ENCODE peak calls at places on chromosomes 3 and 15, in four cellular contexts. R is stromal cell of bone marrow; W is GM23248; K is stimulated activated CD8-positive, alpha-beta memory T cell treated with anti-CD3 and anti-CD28 coated beads, Interleukin-4, amount 100 ng/mL, for 24 hours. S is an unnamed sample.

GRCh38 chr3:22189616-22190015 is 438.6 kb upstream of the ZNF385D start:
- DNase-seq in K (no peak), R (no peak), W (no peak), S (no peak)

GRCh38 chr3:17054944-17055343 is 170.2 kb downstream of the PLCL2 start:
- DNase-seq in W (no peak), K (no peak), R (no peak), S (no peak)

GRCh38 chr15:63655683-63656372 is 58.6 kb downstream of the FBXL22 start:
- DNase-seq in R (no peak), K (no peak), W (no peak), S (no peak)

GRCh38 chr3:197997936-197998335 is 37.9 kb downstream of the LMLN start:
- DNase-seq in R (no peak), K (no peak), W (no peak), S (no peak)

GRCh38 chr15:89783861-89784685 is 7.9 kb downstream of the MESP2 start:
- DNase-seq in W (no peak), K (no peak), R (no peak), S (no peak)

GRCh38 chr3:99330281-99330680 is 308.1 kb upstream of the COL8A1 start:
- DNase-seq in K (no peak), R (no peak), W (peak), S (no peak)

GRCh38 chr3:188874576-188874975 is 297.2 kb upstream of the TPRG1 start:
- DNase-seq in K (no peak), R (no peak), W (no peak), S (no peak)

GRCh38 chr3:18556503-18556902 is 131.4 kb upstream of the SATB1 start:
- DNase-seq in R (no peak), K (peak), W (peak), S (no peak)

GRCh38 chr3:190481779-190482178 is 32.1 kb upstream of the TMEM207 start:
- DNase-seq in W (peak), K (no peak), R (peak), S (no peak)

GRCh38 chr3:46677096-46677702 is 16.3 kb downstream of the ALS2CL start:
- DNase-seq in W (peak), K (no peak), R (no peak), S (peak)

GRCh38 chr3:126537730-126538281 is 13.9 kb downstream of the CHST13 start:
- DNase-seq in W (peak), K (no peak), R (no peak), S (no peak)

GRCh38 chr15:94677202-94677790 is 445.9 kb downstream of the MCTP2 start:
- DNase-seq in R (no peak), W (no peak), K (no peak), S (no peak)

GRCh38 chr15:90071220-90071807 is 31.0 kb downstream of the IDH2 start:
- DNase-seq in W (peak), K (peak), R (peak), S (peak)

GRCh38 chr15:72585659-72586058 is 68.8 kb upstream of the GOLGA6B start:
- DNase-seq in W (peak), K (no peak), R (peak), S (no peak)

GRCh38 chr15:52788099-52788986 is 1.8 kb downstream of the ONECUT1 start:
- DNase-seq in W (no peak), R (no peak), K (no peak), S (no peak)

GRCh38 chr3:94946683-94947082 is 883.8 kb downstream of the NSUN3 start:
- DNase-seq in R (no peak), K (no peak), W (no peak), S (no peak)

GRCh38 chr3:127800508-127800907 is 21.8 kb downstream of the MGLL start:
- DNase-seq in K (no peak), W (peak), R (no peak), S (no peak)

GRCh38 chr3:168124791-168125190 is 29.1 kb upstream of the GOLIM4 start:
- DNase-seq in K (no peak), W (no peak), R (no peak), S (no peak)

GRCh38 chr3:178062126-178062525 is 474.1 kb upstream of the KCNMB2 start:
- DNase-seq in W (no peak), K (no peak), R (no peak), S (no peak)

GRCh38 chr3:152355744-152356665 is 87.3 kb downstream of the MBNL1 start:
- DNase-seq in K (no peak), W (peak), R (no peak), S (no peak)

GRCh38 chr15:64502537-64502936 is 42.2 kb downstream of the ZNF609 start:
- DNase-seq in K (no peak), R (no peak), W (peak), S (no peak)

GRCh38 chr3:187828571-187829452 is 83.5 kb upstream of the BCL6 start:
- DNase-seq in R (no peak), W (no peak), K (no peak), S (no peak)

GRCh38 chr3:44942202-44942921 is 33.6 kb downstream of the ZDHHC3 start:
- DNase-seq in R (no peak), W (peak), K (no peak), S (peak)

GRCh38 chr15:29621626-29622025 is 200.6 kb downstream of the TJP1 start:
- DNase-seq in K (no peak), W (no peak), R (no peak), S (no peak)

GRCh38 chr3:120177151-120177550 is 82.9 kb upstream of the GSK3B start:
- DNase-seq in R (peak), K (no peak), W (peak), S (peak)

GRCh38 chr3:129555616-129556357 is 12.8 kb downstream of the H1-8 start:
- DNase-seq in R (no peak), K (no peak), W (no peak), S (no peak)

GRCh38 chr15:90665288-90666134 is 51.6 kb upstream of the BLM start:
- DNase-seq in K (no peak), W (peak), R (no peak), S (peak)

GRCh38 chr3:155018621-155019330 is 61.3 kb upstream of the MME start:
- DNase-seq in R (no peak), W (no peak), K (no peak), S (no peak)

GRCh38 chr3:53803124-53803815 is 42.9 kb downstream of the CHDH start:
- DNase-seq in W (no peak), R (no peak), K (no peak), S (no peak)

GRCh38 chr3:9397911-9398714 is 698 bp downstream of the SETD5 start:
- DNase-seq in K (peak), W (peak), R (no peak), S (no peak)

GRCh38 chr3:6326760-6327159 is 534.2 kb upstream of the GRM7 start:
- DNase-seq in W (no peak), R (no peak), K (no peak), S (no peak)

GRCh38 chr3:129052675-129053074 is 7.9 kb upstream of the GP9 start:
- DNase-seq in K (no peak), R (no peak), W (no peak), S (no peak)

GRCh38 chr3:18035641-18036466 is 293.4 kb upstream of the TBC1D5 start:
- DNase-seq in W (no peak), K (no peak), R (no peak), S (no peak)

GRCh38 chr3:188842628-188843027 is 329.1 kb upstream of the TPRG1 start:
- DNase-seq in R (no peak), K (no peak), W (peak), S (no peak)

S was measured in AG08396.